ENCODE peak calls at places on chromosomes 5 and 9, in five cellular contexts. R, I, S, C and D are unnamed samples. For H3K4me1, the result is how much of the 10 kb centered on the place peaks cover.

GRCh38 chr5:93130623-93131022 is 450.4 kb downstream of the NR2F1-AS1 start:
- DNase-seq in R (no peak), I (no peak), S (no peak), C (no peak), D (no peak)

GRCh38 chr5:126360467-126360866 is 62.7 kb upstream of the GRAMD2B start:
- DNase-seq in R (no peak), I (no peak), S (no peak), C (no peak), D (no peak)

GRCh38 chr5:178757410-178757809 is 27.0 kb upstream of the ZNF354A start:
- DNase-seq in R (no peak), I (no peak), S (no peak), C (no peak), D (no peak)

GRCh38 chr9:7358876-7359275 is 440.7 kb downstream of the DMAC1 start:
- DNase-seq in R (no peak), I (no peak), S (no peak), C (no peak), D (no peak)

GRCh38 chr5:154313360-154314017 is 123.0 kb downstream of the GALNT10 start:
- DNase-seq in R (no peak), I (no peak), S (no peak), C (no peak), D (no peak)

GRCh38 chr5:131795128-131795719 is 1.6 kb downstream of the FNIP1 start:
- DNase-seq in R (no peak), I (no peak), S (no peak), C (no peak), D (no peak)

GRCh38 chr5:154446183-154447073 is 631 bp downstream of the SAP30L start:
- DNase-seq in R (peak), I (no peak), S (no peak), C (peak), D (peak)

GRCh38 chr5:168438349-168438748 is 47.9 kb upstream of the RARS1 start:
- DNase-seq in R (no peak), I (no peak), S (no peak), C (no peak), D (no peak)

GRCh38 chr5:14142202-14142855 is 813 bp upstream of the TRIO start:
- DNase-seq in R (no peak), I (no peak), S (no peak), C (no peak), D (no peak)

GRCh38 chr5:50958852-50959457 is 292.5 kb downstream of the PARP8 start:
- DNase-seq in R (no peak), I (peak), S (no peak), C (no peak), D (peak)

GRCh38 chr5:87845734-87846133 is 422.9 kb downstream of the TMEM161B start:
- DNase-seq in R (no peak), I (no peak), S (no peak), C (no peak), D (no peak)

GRCh38 chr5:175809531-175810121 is 61.8 kb upstream of the CPLX2 start:
- DNase-seq in R (no peak), I (peak), S (peak), C (no peak), D (no peak)

GRCh38 chr9:89116064-89116817 is 62.4 kb downstream of the SHC3 start:
- DNase-seq in R (no peak), I (no peak), S (no peak), C (no peak), D (no peak)

GRCh38 chr5:76642390-76643040 is 19.3 kb upstream of the F2RL2 start:
- DNase-seq in R (no peak), I (no peak), S (no peak), C (no peak), D (peak)

GRCh38 chr9:98794802-98795201 is 1.6 kb downstream of the ANKS6 start:
- DNase-seq in R (no peak), I (no peak), S (no peak), C (no peak), D (no peak)

GRCh38 chr9:21336467-21336866 is 1.3 kb upstream of the KLHL9 start:
- DNase-seq in R (no peak), I (no peak), S (no peak), C (no peak), D (no peak)

GRCh38 chr9:21331676-21332402 is 3.4 kb downstream of the KLHL9 start:
- DNase-seq in R (no peak), I (no peak), S (no peak), C (no peak), D (no peak)

GRCh38 chr9:21334969-21335632 is at the start of gene KLHL9:
- DNase-seq in R (peak), I (peak), S (no peak), C (peak), D (peak)

GRCh38 chr9:21334603-21334968 is 618 bp downstream of the KLHL9 start:
- DNase-seq in R (no peak), I (no peak), S (no peak), C (no peak), D (no peak)
- H3K4me1 ChIP-seq in R (under half), I (under half), S (under half), C (under half), D (under half)

DNA sequence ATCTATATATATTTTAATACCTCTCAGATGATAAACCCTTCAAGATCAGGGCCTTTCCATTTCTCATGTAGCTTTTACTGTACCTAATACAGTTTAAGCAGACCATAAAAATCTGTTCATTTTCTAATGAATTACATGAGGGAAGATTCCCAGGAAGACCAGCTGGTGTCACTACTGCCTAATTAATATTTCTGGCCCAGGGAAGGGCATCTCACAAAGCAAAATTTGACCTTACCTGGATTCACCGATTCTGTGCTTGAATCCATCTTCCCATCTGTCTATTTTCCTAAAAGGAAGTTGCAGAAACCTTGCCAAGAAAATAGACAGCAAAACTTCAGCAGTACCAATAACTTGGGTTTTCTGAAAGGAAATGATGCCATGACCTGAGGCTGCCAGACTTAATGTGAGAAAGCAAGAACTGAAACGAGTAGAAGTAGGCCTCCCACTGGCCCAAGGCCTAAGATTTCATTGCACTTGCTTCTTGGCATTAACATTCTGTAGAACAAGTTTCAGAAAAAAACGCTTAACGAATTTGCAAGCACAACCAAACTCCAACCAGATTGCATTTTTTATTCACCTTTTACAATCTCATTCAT is 83.0 kb upstream of the GLIS3 start:
- DNase-seq in R (no peak), I (peak), S (no peak), C (no peak), D (peak)
- TF ChIP-seq CTCF in R (peak), I (peak), S (peak), C (peak), D (peak)

GRCh38 chr9:133536080-133536479 is 1.6 kb downstream of the ADAMTSL2 start:
- DNase-seq in R (no peak), I (no peak), S (no peak), C (no peak), D (no peak)

GRCh38 chr9:133534346-133535284 is at the start of gene ADAMTSL2:
- DNase-seq in R (peak), I (no peak), S (no peak), C (peak), D (peak)

GRCh38 chr9:133532937-133533668 is 1.4 kb upstream of the ADAMTSL2 start:
- DNase-seq in R (peak), I (peak), S (peak), C (peak), D (peak)

GRCh38 chr9:133535285-133535877 is 877 bp downstream of the ADAMTSL2 start:
- DNase-seq in R (no peak), I (no peak), S (no peak), C (peak), D (no peak)

DNA sequence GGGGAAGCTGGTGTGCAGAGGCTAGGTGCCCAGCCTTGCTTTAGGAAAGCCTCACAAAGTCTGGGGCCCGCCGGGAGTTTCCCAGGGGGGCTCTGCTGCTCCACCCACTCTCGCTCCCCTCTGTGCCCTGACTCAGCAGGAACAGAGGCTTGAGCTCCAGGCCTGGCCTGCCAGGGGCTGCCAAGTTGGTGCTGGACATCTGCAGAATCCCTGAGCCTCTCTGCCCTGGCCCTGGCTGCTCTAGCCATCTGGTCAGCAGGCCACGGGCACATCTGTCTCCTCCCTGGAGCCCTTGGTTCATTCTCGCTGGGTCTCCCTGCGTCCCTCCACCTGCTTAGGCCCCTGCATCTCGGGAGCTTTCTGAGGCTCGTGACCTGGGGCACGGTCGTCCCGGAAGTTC is 626 bp upstream of the ADAMTSL2 start:
- DNase-seq in R (no peak), I (no peak), S (no peak), C (peak), D (no peak)
- TF ChIP-seq POLR2AphosphoS5 in R (no peak), I (no peak), S (no peak), C (no peak), D (no peak)

GRCh38 chr9:2286825-2287455 is 271.8 kb downstream of the SMARCA2 start:
- DNase-seq in R (no peak), I (no peak), S (no peak), C (no peak), D (no peak)

GRCh38 chr9:2288309-2288708 is 273.2 kb downstream of the SMARCA2 start:
- DNase-seq in R (no peak), I (no peak), S (no peak), C (peak), D (no peak)

GRCh38 chr9:2290382-2290781 is 275.2 kb downstream of the SMARCA2 start:
- DNase-seq in R (no peak), I (no peak), S (no peak), C (no peak), D (no peak)

GRCh38 chr9:2291980-2292704 is 277.0 kb downstream of the SMARCA2 start:
- DNase-seq in R (no peak), I (no peak), S (no peak), C (no peak), D (no peak)

GRCh38 chr9:2289234-2289755 is 274.1 kb downstream of the SMARCA2 start:
- DNase-seq in R (no peak), I (no peak), S (no peak), C (no peak), D (no peak)
- H3K4me1 ChIP-seq in R (under half), I (under half), S (under half), C (under half), D (under half)

DNA sequence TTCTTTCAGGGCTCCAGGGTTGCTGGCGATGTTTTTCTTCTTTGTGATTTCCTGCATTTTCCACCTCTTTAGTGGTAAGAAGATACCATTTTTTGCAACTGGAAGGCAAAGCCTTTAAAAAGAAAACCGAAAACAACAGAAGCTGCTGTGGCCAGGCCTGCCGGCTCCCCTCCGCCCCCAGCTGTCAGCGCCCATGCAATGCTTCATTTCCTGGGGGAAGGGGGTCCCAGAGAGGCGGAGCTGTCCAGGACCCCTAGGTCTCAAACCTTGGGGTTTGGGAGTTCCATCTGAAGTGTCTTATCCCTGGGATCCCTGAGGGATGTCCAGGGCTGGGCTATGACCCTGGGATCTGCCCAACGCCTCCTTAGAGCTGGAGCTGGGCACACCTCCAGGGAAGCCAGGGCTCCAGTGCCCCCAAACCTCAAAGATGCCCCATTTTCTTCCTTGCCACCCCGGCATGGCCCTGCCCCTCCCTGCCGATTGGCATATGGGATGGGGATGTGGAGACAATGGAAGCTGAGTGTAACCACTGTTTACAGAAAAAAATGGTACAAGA is 257.2 kb upstream of the MVB12B start:
- DNase-seq in R (no peak), I (no peak), S (no peak), C (no peak), D (no peak)
- TF ChIP-seq CTCF in R (no peak), I (no peak), S (no peak), C (no peak), D (no peak)

DNA sequence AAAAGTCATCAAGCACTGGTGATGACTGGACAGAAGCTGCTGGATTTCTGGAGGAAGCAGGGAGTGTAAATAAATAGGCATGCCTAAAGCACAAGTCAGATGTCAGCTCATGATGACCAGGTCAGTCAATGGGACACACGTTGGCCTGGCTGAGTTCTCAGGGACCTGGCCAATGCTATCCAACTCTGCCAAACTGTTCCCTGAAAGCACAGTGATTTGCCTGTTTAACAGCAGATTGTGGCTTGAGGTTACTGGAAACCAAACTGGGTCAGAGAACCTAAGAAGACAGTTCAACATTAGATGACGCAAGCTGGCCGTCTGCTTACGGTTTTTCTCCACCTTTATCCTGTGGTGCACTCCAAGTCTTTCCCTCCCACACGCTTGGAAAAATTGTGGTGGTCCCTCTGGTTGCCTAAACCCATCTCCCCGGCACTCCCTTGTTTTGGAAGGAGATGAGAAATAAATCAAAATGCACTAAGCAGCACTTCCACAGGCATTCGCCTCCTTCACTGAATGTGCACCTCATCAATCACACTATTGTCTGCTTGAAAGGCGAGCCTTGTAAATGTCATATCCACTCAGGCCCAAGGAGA is 199.4 kb downstream of the GAPVD1 start:
- DNase-seq in R (peak), I (no peak), S (no peak), C (no peak), D (no peak)
- TF ChIP-seq POLR2AphosphoS5 in R (peak), I (no peak), S (no peak), C (no peak), D (no peak)

DNA sequence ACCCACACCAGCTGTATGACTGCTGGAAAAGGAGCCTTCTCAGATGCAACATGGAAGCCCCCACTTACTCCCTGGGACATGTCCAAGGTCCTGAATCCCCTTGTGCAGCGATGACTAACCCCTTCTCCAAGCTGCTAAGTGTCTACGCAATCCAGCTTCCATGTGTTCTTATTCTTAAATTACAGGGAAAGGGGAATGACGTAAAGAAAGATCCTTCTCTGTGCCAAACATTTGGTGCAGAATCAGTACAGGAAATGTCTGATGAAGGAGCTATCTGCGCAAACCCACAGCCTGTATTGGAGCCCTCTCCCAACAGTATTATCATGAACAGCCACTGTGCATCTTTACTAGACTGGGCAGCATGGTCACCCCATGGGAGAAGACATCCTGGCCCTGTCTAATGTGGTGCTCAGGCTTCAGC is 183.2 kb downstream of the FRMD3 start:
- DNase-seq in R (peak), I (no peak), S (no peak), C (no peak), D (no peak)
- H3K4me1 ChIP-seq in R (under half), I (under half), S (under half), C (under half), D (under half)

DNA sequence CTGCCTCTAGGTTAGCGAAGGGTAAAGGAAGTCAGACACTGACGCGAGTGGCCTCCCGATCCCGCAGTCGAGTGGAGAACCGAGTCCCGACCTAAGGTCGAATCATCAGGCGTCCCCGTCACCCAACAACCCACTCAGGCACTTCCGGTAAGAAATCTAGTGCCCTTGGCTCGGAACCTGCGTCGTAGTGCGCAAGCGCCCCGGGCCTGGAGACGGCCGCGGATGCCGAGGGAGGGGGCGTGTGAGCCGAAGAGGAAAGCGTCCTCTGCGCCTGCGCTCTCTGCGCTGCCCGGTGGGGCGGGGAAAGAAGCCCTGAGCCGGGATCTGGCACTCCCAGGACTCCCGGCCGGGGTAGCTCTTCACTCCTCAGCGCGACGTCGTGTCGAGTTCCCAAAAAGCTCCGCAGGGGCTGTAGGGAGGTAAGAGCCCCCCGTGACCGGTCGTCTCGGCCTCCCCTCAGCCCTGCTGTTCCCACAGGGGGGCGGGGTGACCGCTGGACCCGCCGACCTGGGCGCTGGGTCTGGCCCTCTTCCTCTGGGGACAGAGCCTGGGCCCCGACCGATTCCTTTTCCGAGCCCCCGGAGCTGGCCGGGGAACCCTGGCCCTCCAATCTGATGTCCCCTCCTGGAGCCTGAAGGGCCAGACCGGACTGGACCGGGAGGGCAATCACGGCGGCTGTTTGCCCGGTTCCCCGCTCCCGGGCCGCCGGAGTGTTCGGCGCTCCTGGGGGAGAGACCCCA is at the start of gene ZFYVE16:
- DNase-seq in R (peak), I (peak), S (peak), C (peak), D (peak)
- TF ChIP-seq CTCF in R (peak), I (no peak), S (peak), C (no peak), D (peak)